ENCODE peak calls at places on chromosomes 4 and X, in five cellular contexts. P is endodermal cell, O is GM23338, X is right atrium auricular region, G is prostate gland. F is an unnamed sample.
A peak's percentile ranks its signal among the peaks of the same experiment; 100 is the strongest.

GRCh38 chr4:2948895-2949781 is 14.1 kb downstream of the NOP14 start:
- DNase-seq in X (no peak), O (no peak), G (no peak), P (peak; percentile 77), F (no peak)

GRCh38 chrX:107119281-107119680 is 659 bp upstream of the RBM41 start:
- DNase-seq in P (no peak), X (no peak), G (no peak), O (no peak), F (no peak)

GRCh38 chr4:17367201-17367600 is 144.7 kb downstream of the QDPR start:
- DNase-seq in O (no peak), P (no peak), G (no peak), X (no peak), F (no peak)

GRCh38 chrX:14027031-14027430 is 2.7 kb downstream of the GEMIN8 start:
- DNase-seq in X (no peak), O (no peak), P (no peak), G (no peak), F (no peak)

GRCh38 chr4:43126595-43126994 is 234.1 kb downstream of the GRXCR1 start:
- DNase-seq in O (no peak), X (no peak), P (no peak), G (no peak), F (no peak)

GRCh38 chr4:17962171-17962570 is 59.4 kb downstream of the LCORL start:
- DNase-seq in G (no peak), X (no peak), P (no peak), O (no peak), F (no peak)

GRCh38 chrX:26649534-26649933 is 433.6 kb downstream of the MAGEB5 start:
- DNase-seq in X (no peak), G (no peak), O (peak; percentile 53), P (no peak), F (no peak)

GRCh38 chr4:19945501-19945900 is 306.2 kb upstream of the SLIT2 start:
- DNase-seq in G (no peak), O (no peak), X (no peak), P (no peak), F (no peak)

GRCh38 chr4:47490550-47490949 is 5.5 kb downstream of the ATP10D start:
- DNase-seq in G (no peak), X (no peak), O (peak; percentile 71), P (peak; percentile 72), F (no peak)

GRCh38 chrX:133745361-133745760 is 240.0 kb downstream of the GPC3 start:
- DNase-seq in G (no peak), X (no peak), P (no peak), O (peak; percentile 7), F (no peak)

GRCh38 chrX:29617276-29617675 is 598.1 kb upstream of the MAGEB2 start:
- DNase-seq in G (no peak), O (no peak), X (no peak), P (no peak), F (no peak)

GRCh38 chr4:60938181-60938580 is 261.9 kb upstream of the ADGRL3 start:
- DNase-seq in G (no peak), P (no peak), O (no peak), X (no peak), F (no peak)

GRCh38 chrX:97267376-97267775 is 383.7 kb downstream of the RPA4 start:
- DNase-seq in P (no peak), G (no peak), X (no peak), O (no peak), F (no peak)

GRCh38 chr4:100823066-100823992 is 305.5 kb upstream of the EMCN start:
- DNase-seq in O (no peak), G (no peak), P (no peak), X (no peak), F (no peak)

GRCh38 chrX:1596676-1597344 is 5.4 kb downstream of the AKAP17A start:
- DNase-seq in X (no peak), P (peak; percentile 30), G (no peak), O (no peak), F (no peak)

GRCh38 chr4:145540235-145540634 is 58.6 kb downstream of the SMAD1 start:
- DNase-seq in O (no peak), P (no peak), G (no peak), X (no peak), F (no peak)

GRCh38 chr4:105808459-105809041 is 86.7 kb upstream of the NPNT start:
- DNase-seq in G (peak; percentile 4), P (no peak), O (no peak), X (no peak), F (no peak)

GRCh38 chr4:74628808-74629616 is 165.3 kb downstream of the BTC start:
- DNase-seq in P (no peak), X (no peak), O (no peak), G (no peak), F (no peak)

GRCh38 chr4:139658185-139658584 is 7.4 kb upstream of the MGST2 start:
- DNase-seq in X (no peak), O (peak; percentile 43), P (peak; percentile 81), G (no peak), F (no peak)

GRCh38 chrX:43121637-43122036 is 343.7 kb upstream of the PPP1R2C start:
- DNase-seq in X (no peak), P (peak; percentile 43), G (no peak), O (peak; percentile 6), F (no peak)

GRCh38 chr4:30103455-30103854 is 616.7 kb upstream of the PCDH7 start:
- DNase-seq in X (no peak), G (no peak), O (no peak), P (no peak), F (no peak)

GRCh38 chr4:78014889-78015886 is 41.9 kb upstream of the FRAS1 start:
- DNase-seq in P (no peak), G (no peak), X (no peak), O (no peak), F (no peak)

GRCh38 chr4:1960170-1960825 is 48.5 kb downstream of the NELFA start:
- DNase-seq in O (no peak), X (no peak), P (no peak), G (no peak), F (no peak)

GRCh38 chr4:152659806-152660205 is 20.0 kb downstream of the TMEM154 start:
- DNase-seq in X (no peak), P (no peak), G (no peak), O (no peak), F (no peak)

GRCh38 chrX:21934414-21934813 is 6.1 kb upstream of the SMS start:
- DNase-seq in O (no peak), G (no peak), X (no peak), P (peak; percentile 17), F (no peak)

GRCh38 chrX:141183000-141183399 is 6.1 kb upstream of the LDOC1 start:
- DNase-seq in O (peak; percentile 13), P (no peak), X (no peak), G (no peak), F (no peak)

GRCh38 chrX:24371391-24371972 is 11.0 kb downstream of the SUPT20HL1 start:
- DNase-seq in O (peak; percentile 87), G (peak; percentile 28), P (peak; percentile 94), X (peak; percentile 68), F (no peak)

GRCh38 chr4:100593933-100594332 is 76.1 kb upstream of the EMCN start:
- DNase-seq in G (no peak), O (no peak), P (no peak), X (no peak), F (no peak)

GRCh38 chr4:181150173-181150572 is 1093.0 kb upstream of the TENM3 start:
- DNase-seq in X (no peak), G (no peak), P (no peak), O (no peak), F (no peak)

GRCh38 chr4:41709844-41710481 is 38.6 kb downstream of the PHOX2B start:
- DNase-seq in X (no peak), P (no peak), G (no peak), O (no peak), F (no peak)

GRCh38 chr4:42404001-42404400 is 6.7 kb downstream of the SHISA3 start:
- DNase-seq in X (no peak), P (peak; percentile 72), O (peak; percentile 69), G (no peak), F (no peak)

DNA sequence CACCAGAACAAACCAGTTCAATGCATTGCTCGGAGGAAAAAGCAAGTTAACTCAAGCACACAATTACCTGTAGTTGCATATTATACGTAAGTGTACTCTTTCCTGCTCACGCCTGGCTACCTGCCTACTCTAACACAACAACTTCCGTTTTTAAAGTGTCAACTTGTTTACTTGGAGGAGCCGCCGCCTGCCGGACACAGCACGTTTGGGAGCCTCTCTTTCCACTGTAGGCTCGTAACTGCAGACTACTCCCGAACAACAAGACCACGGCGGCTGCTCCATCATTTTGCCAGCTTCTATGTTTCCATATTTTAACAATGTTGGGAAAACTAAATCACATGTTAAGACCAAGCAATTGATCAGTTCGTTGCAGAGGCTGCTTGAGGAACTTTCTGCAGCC is 882 bp downstream of the MTNR1A start:
- DNase-seq in P (peak; percentile 85), O (peak; percentile 76), G (peak; percentile 22), X (no peak), F (peak; percentile 74)
- TF ChIP-seq CTCF in P (peak; percentile 73), O (peak; percentile 8), G (no peak), X (no peak), F (peak; percentile 57)

DNA sequence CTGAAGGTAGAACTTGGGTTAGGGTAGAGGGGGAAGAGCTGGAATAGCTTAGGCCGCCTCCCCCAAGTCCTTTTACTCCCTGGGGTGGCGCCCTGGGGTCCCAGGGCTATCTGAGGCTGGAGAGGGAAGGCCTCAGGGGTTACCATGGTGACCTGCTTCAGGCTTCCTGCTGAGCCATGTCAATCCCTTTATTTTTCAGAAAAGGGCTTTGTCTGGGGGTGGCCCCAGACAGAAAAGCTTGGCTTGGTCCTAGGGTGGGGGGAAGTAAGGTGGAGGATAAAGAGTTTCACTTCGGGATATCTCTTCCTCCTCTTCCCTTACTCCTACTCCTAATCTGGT is 6.3 kb downstream of the EFNB1 start:
- DNase-seq in O (no peak), G (no peak), X (no peak), P (no peak), F (no peak)
- H3K4me3 ChIP-seq in O (no peak overlapping the region), G (no peak overlapping the region), X (no peak overlapping the region), P (no peak overlapping the region), F (no peak overlapping the region)

GRCh38 chr4:53507058-53507457 is 84.2 kb downstream of the LNX1 start:
- DNase-seq in P (no peak), X (no peak), O (no peak), G (no peak), F (no peak)

GRCh38 chr4:53510316-53510715 is 81.0 kb downstream of the LNX1 start:
- DNase-seq in G (no peak), X (no peak), O (no peak), P (no peak), F (no peak)

GRCh38 chr4:53505947-53506346 is 85.3 kb downstream of the LNX1 start:
- DNase-seq in O (peak; percentile 31), X (no peak), P (no peak), G (no peak), F (no peak)

GRCh38 chr4:53507671-53508286 is 83.5 kb downstream of the LNX1 start:
- DNase-seq in P (no peak), X (peak; percentile 91), O (no peak), G (no peak), F (no peak)

DNA sequence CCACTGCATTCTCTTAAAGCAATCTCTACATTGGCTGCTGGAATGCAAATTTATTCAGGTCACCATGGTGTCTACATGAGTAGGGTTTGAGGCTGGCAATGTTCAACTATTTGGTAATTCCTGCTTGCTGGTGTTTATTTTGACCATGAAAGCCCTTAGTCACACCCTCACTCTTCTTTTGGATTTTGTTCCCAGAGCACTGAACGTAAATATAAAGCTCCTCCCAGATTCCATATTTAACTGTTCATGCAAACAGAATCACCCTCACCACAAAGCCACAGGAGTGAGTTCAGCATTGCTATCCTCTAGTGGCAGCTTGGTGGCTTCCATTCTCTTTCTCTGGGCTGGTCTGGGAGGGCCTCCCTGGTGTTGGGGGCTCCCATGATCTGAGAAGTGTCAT is 82.8 kb downstream of the LNX1 start:
- DNase-seq in G (no peak), O (no peak), P (no peak), X (no peak), F (no peak)
- TF ChIP-seq CTCF in G (no peak), O (no peak), P (no peak), X (no peak), F (no peak)

GRCh38 chr4:88526221-88526815 is 2.7 kb upstream of the PYURF start:
- DNase-seq in O (peak; percentile 42), G (no peak), X (no peak), P (no peak), F (no peak)
- H3K4me3 ChIP-seq in O (no peak overlapping the region), G (no peak overlapping the region), X (no peak overlapping the region), P (no peak overlapping the region), F (no peak overlapping the region)